ENCODE peak calls at places on chromosomes 1 and 21, in nine cellular contexts. One of them, this sample, is unnamed.

GRCh38 chr21:35314896-35315582 is 265.9 kb upstream of the RUNX1 start:
- DNase-seq in germinal center: no peak
- DNase-seq in heart right ventricle: no peak
- DNase-seq in A549: no peak
- DNase-seq in GM06990: no peak
- DNase-seq in GF-D8: no peak
- DNase-seq in endodermal cell: no peak
- DNase-seq in right lobe of liver: no peak
- DNase-seq in GDM1: no peak
- DNase-seq in this sample: no peak

GRCh38 chr1:218701131-218701530 is 356.0 kb downstream of the TGFB2 start:
- DNase-seq in GM06990: no peak
- DNase-seq in germinal center: no peak
- DNase-seq in right lobe of liver: no peak
- DNase-seq in GDM1: no peak
- DNase-seq in heart right ventricle: no peak
- DNase-seq in A549: no peak
- DNase-seq in endodermal cell: no peak
- DNase-seq in GF-D8: no peak
- DNase-seq in this sample: no peak

GRCh38 chr1:87279966-87280535 is 48.6 kb upstream of the LMO4 start:
- DNase-seq in GF-D8: no peak
- DNase-seq in right lobe of liver: no peak
- DNase-seq in endodermal cell: no peak
- DNase-seq in GDM1: no peak
- DNase-seq in A549: peak; percentile 14
- DNase-seq in heart right ventricle: no peak
- DNase-seq in GM06990: no peak
- DNase-seq in germinal center: no peak
- DNase-seq in this sample: no peak

GRCh38 chr1:181324797-181325616 is 158.3 kb upstream of the CACNA1E start:
- DNase-seq in GF-D8: no peak
- DNase-seq in A549: peak; percentile 23
- DNase-seq in GM06990: no peak
- DNase-seq in GDM1: no peak
- DNase-seq in heart right ventricle: no peak
- DNase-seq in right lobe of liver: no peak
- DNase-seq in endodermal cell: peak; percentile 77
- DNase-seq in germinal center: no peak
- DNase-seq in this sample: peak; percentile 29

GRCh38 chr1:119330062-119330939 is 38.3 kb upstream of the HAO2 start:
- DNase-seq in GM06990: no peak
- DNase-seq in germinal center: no peak
- DNase-seq in heart right ventricle: no peak
- DNase-seq in endodermal cell: no peak
- DNase-seq in GF-D8: no peak
- DNase-seq in A549: no peak
- DNase-seq in right lobe of liver: no peak
- DNase-seq in GDM1: no peak
- DNase-seq in this sample: no peak

GRCh38 chr1:12370241-12370980 is 140.6 kb downstream of the VPS13D start:
- DNase-seq in GDM1: no peak
- DNase-seq in right lobe of liver: no peak
- DNase-seq in GM06990: no peak
- DNase-seq in GF-D8: no peak
- DNase-seq in endodermal cell: no peak
- DNase-seq in A549: no peak
- DNase-seq in heart right ventricle: no peak
- DNase-seq in germinal center: no peak
- DNase-seq in this sample: no peak

GRCh38 chr1:198491596-198491995 is 48.9 kb downstream of the ATP6V1G3 start:
- DNase-seq in A549: no peak
- DNase-seq in germinal center: no peak
- DNase-seq in GF-D8: no peak
- DNase-seq in right lobe of liver: no peak
- DNase-seq in GDM1: no peak
- DNase-seq in endodermal cell: no peak
- DNase-seq in heart right ventricle: no peak
- DNase-seq in GM06990: no peak
- DNase-seq in this sample: no peak

GRCh38 chr1:110176299-110176956 is 26.1 kb downstream of the SLC6A17 start:
- DNase-seq in GDM1: no peak
- DNase-seq in A549: no peak
- DNase-seq in right lobe of liver: no peak
- DNase-seq in germinal center: no peak
- DNase-seq in endodermal cell: no peak
- DNase-seq in GM06990: no peak
- DNase-seq in GF-D8: no peak
- DNase-seq in heart right ventricle: peak; percentile 58
- DNase-seq in this sample: no peak

GRCh38 chr1:195799016-195799415 is 809.2 kb downstream of the KCNT2 start:
- DNase-seq in GDM1: no peak
- DNase-seq in A549: no peak
- DNase-seq in endodermal cell: peak; percentile 50
- DNase-seq in heart right ventricle: no peak
- DNase-seq in right lobe of liver: no peak
- DNase-seq in GF-D8: no peak
- DNase-seq in germinal center: no peak
- DNase-seq in GM06990: no peak
- DNase-seq in this sample: no peak